ENCODE peak calls at places on chromosomes 16 and 17, in four cellular contexts. A is heart left ventricle; W is bronchial epithelial cell; T is CD4-positive, CD25-positive, alpha-beta regulatory T cell. X is an unnamed sample.

GRCh38 chr17:45384047-45384799 is 48.4 kb downstream of the ARHGAP27 start:
- DNase-seq in A (no peak), W (no peak), T (no peak), X (no peak)

GRCh38 chr16:48347980-48348379 is 37.2 kb downstream of the SIAH1 start:
- DNase-seq in A (no peak), W (no peak), T (no peak), X (no peak)

GRCh38 chr16:6940968-6941367 is 391.7 kb upstream of the RBFOX1 start:
- DNase-seq in A (no peak), W (no peak), T (no peak), X (no peak)

GRCh38 chr17:75404223-75404738 is 1.2 kb downstream of the GRB2 start:
- DNase-seq in A (peak), W (peak), T (peak), X (peak)

GRCh38 chr16:11757671-11758545 is 15.3 kb upstream of the TXNDC11 start:
- DNase-seq in A (no peak), W (peak), T (no peak), X (no peak)

GRCh38 chr16:85882181-85882810 is 16.7 kb upstream of the IRF8 start:
- DNase-seq in A (no peak), W (no peak), T (no peak), X (no peak)

GRCh38 chr16:23465179-23465578 is 12.2 kb upstream of the COG7 start:
- DNase-seq in A (no peak), W (no peak), T (no peak), X (no peak)

GRCh38 chr17:74270333-74270732 is 3.7 kb upstream of the DNAI2 start:
- DNase-seq in A (no peak), W (no peak), T (no peak), X (no peak)

GRCh38 chr16:49494386-49495150 is 121.0 kb downstream of the C16orf78 start:
- DNase-seq in A (no peak), W (no peak), T (no peak), X (no peak)

GRCh38 chr17:7885357-7886226 is 3.0 kb upstream of the CHD3 start:
- DNase-seq in A (peak), W (no peak), T (peak), X (no peak)

GRCh38 chr16:84253173-84253572 is 13.4 kb upstream of the KCNG4 start:
- DNase-seq in A (no peak), W (no peak), T (no peak), X (no peak)

GRCh38 chr16:84255050-84255810 is 15.4 kb upstream of the KCNG4 start:
- DNase-seq in A (no peak), W (no peak), T (no peak), X (no peak)

GRCh38 chr16:84247844-84248243 is 8.0 kb upstream of the KCNG4 start:
- DNase-seq in A (no peak), W (peak), T (no peak), X (no peak)

GRCh38 chr16:84254080-84254479 is 14.3 kb upstream of the KCNG4 start:
- DNase-seq in A (no peak), W (no peak), T (no peak), X (no peak)

GRCh38 chr16:84252214-84252613 is 12.4 kb upstream of the KCNG4 start:
- DNase-seq in A (no peak), W (no peak), T (no peak), X (no peak)
- H3K4me3 ChIP-seq in A (no peak), W (no peak), T (no peak), X (no peak)

DNA sequence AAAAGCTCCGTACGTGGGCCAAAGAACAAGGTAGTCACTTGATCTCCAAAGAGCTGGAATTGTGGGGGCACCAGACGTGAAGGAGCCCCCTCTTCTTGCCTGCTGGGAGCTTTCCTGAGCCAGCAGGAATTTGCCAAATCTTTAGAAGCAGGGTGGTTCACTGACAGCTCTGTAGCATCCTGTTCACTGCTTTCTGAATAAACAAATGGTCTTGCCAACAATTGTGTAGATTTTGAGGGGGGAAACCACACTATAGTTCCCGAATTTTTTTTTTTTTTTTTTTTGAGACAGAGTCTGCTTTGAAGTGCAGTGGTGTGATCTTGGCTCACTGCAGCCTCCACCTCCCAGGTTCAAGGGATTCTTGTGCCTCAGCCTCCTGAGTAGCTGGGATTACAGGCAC is 7.1 kb upstream of the TMIGD1 start:
- DNase-seq in A (no peak), W (no peak), T (no peak), X (no peak)
- H3K4me3 ChIP-seq in A (no peak), W (no peak), T (no peak), X (no peak)

GRCh38 chr17:68197091-68197996 is 50.5 kb upstream of the AMZ2 start:
- DNase-seq in A (no peak), W (no peak), T (peak), X (no peak)
- H3K4me3 ChIP-seq in A (peak), W (no peak), T (no peak), X (no peak)

DNA sequence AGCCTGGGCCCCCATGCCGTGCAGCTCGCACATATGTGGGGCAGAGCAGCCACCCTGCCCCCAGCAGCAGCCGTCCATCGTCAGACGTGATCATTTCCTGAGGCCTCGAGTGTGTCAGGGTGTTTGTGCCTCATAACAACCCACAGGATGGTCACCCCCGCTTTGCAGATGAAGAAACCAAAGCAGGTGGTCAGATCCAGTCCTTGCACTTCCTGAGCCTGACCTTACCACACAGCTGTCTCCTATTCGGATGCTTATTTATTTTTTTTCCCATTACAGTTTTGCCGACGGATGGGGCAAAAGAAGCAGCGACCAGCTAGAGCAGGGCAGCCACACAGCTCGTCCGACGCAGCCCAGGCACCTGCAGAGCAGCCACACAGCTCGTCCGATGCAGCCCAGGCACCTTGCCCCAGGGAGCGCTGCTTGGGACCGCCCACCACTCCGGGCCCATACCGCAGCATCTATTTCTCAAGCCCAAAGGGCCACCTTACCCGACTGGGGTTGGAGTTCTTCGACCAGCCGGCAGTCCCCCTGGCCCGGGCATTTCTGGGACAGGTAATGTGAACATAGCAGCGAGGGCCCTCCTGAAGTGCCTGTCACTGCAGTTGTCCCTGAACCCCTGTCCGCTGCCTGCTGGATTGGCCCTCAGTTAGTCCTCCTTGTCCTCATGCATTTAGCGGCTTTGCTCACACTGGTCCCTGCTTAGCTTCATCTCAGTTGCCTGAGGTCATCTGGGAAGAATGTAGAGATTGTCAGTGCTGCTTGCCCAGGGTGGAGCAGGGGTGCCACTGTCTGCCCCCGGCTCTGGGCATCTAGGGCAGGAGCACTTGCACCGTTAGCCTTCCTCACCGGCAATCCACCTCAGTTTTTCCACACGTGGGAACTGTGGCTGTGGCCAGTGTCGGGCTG is 1.4 kb downstream of the MPG start:
- DNase-seq in A (no peak), W (no peak), T (no peak), X (no peak)
- H3K4me3 ChIP-seq in A (no peak), W (peak), T (no peak), X (peak)

DNA sequence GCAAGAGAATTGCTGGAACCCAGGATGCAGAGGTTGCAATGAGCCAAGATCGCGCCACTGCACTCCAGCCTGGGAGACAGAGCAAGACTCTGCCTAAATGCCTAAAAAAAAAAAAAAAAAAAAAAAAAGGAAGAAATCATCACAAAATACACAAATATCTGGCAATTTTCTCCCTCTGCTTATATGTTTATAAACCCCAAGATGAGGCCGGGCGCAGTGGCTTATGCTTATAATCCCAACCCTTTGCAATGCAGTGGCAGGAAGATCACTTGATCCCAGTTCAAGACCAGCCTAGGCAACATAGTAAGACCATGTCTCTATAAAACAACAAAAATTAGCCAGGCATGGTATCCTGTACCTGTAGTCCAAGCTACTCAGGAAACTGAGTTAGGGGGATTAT is 21.5 kb downstream of the MED1 start:
- DNase-seq in A (no peak), W (no peak), T (no peak), X (no peak)
- H3K4me3 ChIP-seq in A (no peak), W (no peak), T (no peak), X (no peak)

GRCh38 chr17:60887607-60888028 is 210.0 kb downstream of the BCAS3 start:
- DNase-seq in A (no peak), W (peak), T (no peak), X (no peak)
- H3K4me3 ChIP-seq in A (no peak), W (peak), T (no peak), X (no peak)

DNA sequence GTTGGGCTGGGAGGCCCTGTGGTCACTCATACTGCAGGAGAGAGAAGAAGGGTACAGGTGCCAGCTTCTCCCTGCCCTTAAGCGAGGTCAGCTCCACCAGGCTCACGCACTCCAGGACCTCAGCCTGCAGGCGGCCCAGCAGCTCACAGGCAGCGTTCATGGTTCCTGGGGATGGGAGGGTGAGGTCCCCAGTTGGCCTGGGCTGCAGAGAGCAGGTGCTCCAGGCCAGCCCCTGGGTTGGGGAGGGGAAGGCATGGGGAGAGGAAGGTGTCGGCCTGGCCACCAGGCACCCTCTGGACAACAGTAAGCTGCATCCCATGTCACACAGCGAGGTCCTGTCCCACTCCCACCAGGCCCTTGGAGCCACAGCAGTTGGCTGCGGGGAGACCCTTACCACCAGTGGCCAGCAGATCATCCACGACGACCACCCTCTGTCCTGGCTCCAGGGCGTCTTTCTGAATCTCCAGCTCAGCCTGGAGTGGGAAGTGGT is 2.0 kb downstream of the APRT start:
- DNase-seq in A (no peak), W (no peak), T (no peak), X (no peak)
- H3K4me3 ChIP-seq in A (no peak), W (no peak), T (no peak), X (peak)